ENCODE peak calls at places on chromosome 10, in six cellular contexts. D is sciatic nerve; J is NCI-H1694; K is AG09319; W is DND-41; A is activated CD8-positive, alpha-beta memory T cell treated with anti-CD3 and anti-CD28 coated beads, Interleukin-2, amount 50 U/mL, for 48 hours. L is an unnamed sample.

GRCh38 chr10:127417686-127418415 is 131.3 kb upstream of the NPS start:
- DNase-seq in W (no peak), J (no peak), A (no peak), D (no peak), K (no peak), L (no peak)

GRCh38 chr10:125001313-125002043 is 59.6 kb downstream of the ZRANB1 start:
- DNase-seq in J (no peak), K (no peak), D (peak), W (no peak), A (peak), L (no peak)

GRCh38 chr10:98257961-98258360 is 10.0 kb downstream of the LOXL4 start:
- DNase-seq in D (no peak), W (no peak), A (no peak), J (no peak), K (no peak), L (no peak)

GRCh38 chr10:17368708-17369272 is 85.6 kb downstream of the ST8SIA6 start:
- DNase-seq in A (no peak), J (no peak), K (no peak), W (no peak), D (no peak), L (no peak)

GRCh38 chr10:76918106-76918505 is 719.5 kb downstream of the KCNMA1 start:
- DNase-seq in J (no peak), A (no peak), K (no peak), D (no peak), W (no peak), L (no peak)

GRCh38 chr10:45354261-45354660 is 19.8 kb upstream of the ALOX5 start:
- DNase-seq in W (no peak), D (no peak), A (no peak), J (no peak), K (no peak), L (no peak)

GRCh38 chr10:62582804-62583208 is 208.6 kb downstream of the ZNF365 start:
- DNase-seq in D (peak), K (peak), J (no peak), A (no peak), W (no peak), L (no peak)

GRCh38 chr10:78300526-78300925 is 266.9 kb downstream of the RPS24 start:
- DNase-seq in K (no peak), A (peak), J (no peak), D (no peak), W (no peak), L (no peak)

GRCh38 chr10:103645141-103646054 is 151.9 kb downstream of the NEURL1 start:
- DNase-seq in D (no peak), A (no peak), K (peak), W (no peak), J (no peak), L (no peak)

GRCh38 chr10:131270461-131271190 is 40.9 kb downstream of the TCERG1L start:
- DNase-seq in J (no peak), D (no peak), A (no peak), W (no peak), K (no peak), L (no peak)

L was measured in NCI-H524.